ENCODE peak calls at places on chromosomes 5 and 9, in six cellular contexts. L, Y, W, I, A and K are unnamed samples.

GRCh38 chr5:117220730-117221129 is 646.1 kb upstream of the SEMA6A start:
- DNase-seq in L (no peak), Y (no peak), W (no peak), I (no peak), A (no peak), K (no peak)

GRCh38 chr5:143399616-143400540 is 3.6 kb downstream of the NR3C1 start:
- DNase-seq in L (no peak), Y (no peak), W (no peak), I (no peak), A (no peak), K (no peak)

GRCh38 chr9:27340876-27341540 is 44.1 kb upstream of the EQTN start:
- DNase-seq in L (no peak), Y (no peak), W (no peak), I (no peak), A (no peak), K (no peak)

GRCh38 chr5:167952278-167952990 is 339.0 kb upstream of the WWC1 start:
- DNase-seq in L (no peak), Y (no peak), W (no peak), I (no peak), A (no peak), K (no peak)

GRCh38 chr5:63760965-63761364 is 201.3 kb downstream of the HTR1A start:
- DNase-seq in L (no peak), Y (no peak), W (no peak), I (no peak), A (no peak), K (no peak)

GRCh38 chr5:166083183-166083959 is 2208.1 kb upstream of the WWC1 start:
- DNase-seq in L (no peak), Y (no peak), W (no peak), I (no peak), A (no peak), K (no peak)

GRCh38 chr9:131809941-131810344 is 70.1 kb upstream of the RAPGEF1 start:
- DNase-seq in L (no peak), Y (no peak), W (no peak), I (no peak), A (no peak), K (no peak)

GRCh38 chr5:4941957-4942830 is 197.9 kb upstream of the ADAMTS16 start:
- DNase-seq in L (peak; percentile 76), Y (no peak), W (peak; percentile 87), I (no peak), A (no peak), K (no peak)

GRCh38 chr9:33225319-33226152 is 14.4 kb upstream of the SPINK4 start:
- DNase-seq in L (peak; percentile 27), Y (peak; percentile 57), W (peak; percentile 38), I (no peak), A (peak; percentile 64), K (peak; percentile 18)

GRCh38 chr9:128787583-128788156 is 617 bp downstream of the TBC1D13 start:
- DNase-seq in L (peak; percentile 30), Y (no peak), W (no peak), I (no peak), A (no peak), K (peak; percentile 16)

GRCh38 chr9:4604678-4605095 is 57.4 kb upstream of the PLPP6 start:
- DNase-seq in L (peak; percentile 42), Y (peak; percentile 75), W (peak; percentile 68), I (peak; percentile 43), A (peak; percentile 50), K (peak; percentile 73)

GRCh38 chr9:127033784-127034183 is 88.7 kb downstream of the ANGPTL2 start:
- DNase-seq in L (no peak), Y (no peak), W (no peak), I (no peak), A (no peak), K (no peak)

GRCh38 chr5:51378778-51379652 is 4.2 kb upstream of the ISL1 start:
- DNase-seq in L (no peak), Y (no peak), W (peak; percentile 23), I (no peak), A (no peak), K (no peak)

GRCh38 chr9:72351538-72352453 is 13.2 kb downstream of the ZFAND5 start:
- DNase-seq in L (no peak), Y (no peak), W (no peak), I (no peak), A (no peak), K (no peak)

GRCh38 chr5:13250450-13251291 is 693.8 kb downstream of the DNAH5 start:
- DNase-seq in L (peak; percentile 12), Y (peak; percentile 13), W (peak; percentile 20), I (no peak), A (no peak), K (no peak)

GRCh38 chr9:35489313-35490154 is at the start of gene RUSC2:
- DNase-seq in L (peak; percentile 76), Y (peak; percentile 75), W (peak; percentile 88), I (peak; percentile 61), A (no peak), K (peak; percentile 56)

GRCh38 chr5:96633820-96634219 is 28.4 kb upstream of the CAST start:
- DNase-seq in L (no peak), Y (no peak), W (no peak), I (no peak), A (no peak), K (no peak)

GRCh38 chr5:177434437-177434836 is 8.0 kb downstream of the GRK6 start:
- DNase-seq in L (no peak), Y (no peak), W (no peak), I (no peak), A (no peak), K (no peak)

GRCh38 chr9:97470076-97470475 is 31.4 kb upstream of the TMOD1 start:
- DNase-seq in L (peak; percentile 15), Y (no peak), W (peak; percentile 37), I (no peak), A (no peak), K (no peak)

GRCh38 chr5:65141487-65141886 is 340.2 kb downstream of the ADAMTS6 start:
- DNase-seq in L (no peak), Y (no peak), W (no peak), I (no peak), A (no peak), K (no peak)

GRCh38 chr5:101679816-101680215 is 616.3 kb downstream of the SLCO4C1 start:
- DNase-seq in L (no peak), Y (no peak), W (no peak), I (no peak), A (no peak), K (no peak)

GRCh38 chr9:34338664-34339063 is 9.3 kb downstream of the NUDT2 start:
- DNase-seq in L (no peak), Y (no peak), W (no peak), I (no peak), A (no peak), K (no peak)

GRCh38 chr5:131186561-131187256 is 16.0 kb downstream of the LYRM7 start:
- DNase-seq in L (no peak), Y (no peak), W (no peak), I (no peak), A (no peak), K (no peak)

GRCh38 chr5:178580556-178580955 is 9.6 kb downstream of the COL23A1 start:
- DNase-seq in L (no peak), Y (no peak), W (no peak), I (no peak), A (no peak), K (no peak)

GRCh38 chr5:178581621-178582020 is 8.6 kb downstream of the COL23A1 start:
- DNase-seq in L (no peak), Y (no peak), W (no peak), I (no peak), A (no peak), K (no peak)

GRCh38 chr5:178576591-178577351 is 13.4 kb downstream of the COL23A1 start:
- DNase-seq in L (no peak), Y (no peak), W (no peak), I (no peak), A (no peak), K (no peak)

GRCh38 chr5:178577376-178577839 is 12.8 kb downstream of the COL23A1 start:
- DNase-seq in L (no peak), Y (no peak), W (no peak), I (no peak), A (no peak), K (no peak)

DNA sequence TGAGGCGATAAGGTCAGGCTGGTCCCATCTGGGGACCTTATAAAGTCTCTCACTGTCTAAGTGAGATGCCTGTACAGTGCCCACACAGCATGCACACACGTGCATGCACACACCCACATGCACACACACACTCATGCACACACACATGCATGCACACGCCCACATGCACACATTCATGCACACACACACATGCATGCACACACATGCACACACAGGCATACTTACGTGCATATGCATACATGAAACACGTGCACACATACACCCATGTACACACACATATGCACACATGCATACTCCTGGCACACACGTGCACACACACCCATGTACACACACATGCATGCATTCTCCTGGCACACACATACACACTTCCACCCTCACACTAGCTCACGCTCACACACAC is 12.2 kb downstream of the COL23A1 start:
- DNase-seq in L (no peak), Y (no peak), W (no peak), I (no peak), A (no peak), K (no peak)
- H3K27me3 ChIP-seq in L (peaks cover 46% of the 10 kb centered on the region), Y (peaks cover 1% of the 10 kb centered on the region), W (no peaks in the 10 kb centered on the region), I (peaks cover 17% of the 10 kb centered on the region), A (no peaks in the 10 kb centered on the region), K (no peaks in the 10 kb centered on the region)

GRCh38 chr5:1805326-1805725 is 4.1 kb downstream of the NDUFS6 start:
- DNase-seq in L (no peak), Y (no peak), W (no peak), I (no peak), A (no peak), K (no peak)
- TF ChIP-seq GABPA in L (no peak), Y (no peak), W (no peak), I (no peak), A (no peak), K (no peak)

GRCh38 chr5:84715686-84716085 is 331.0 kb upstream of the EDIL3 start:
- DNase-seq in L (no peak), Y (no peak), W (no peak), I (no peak), A (no peak), K (no peak)

GRCh38 chr5:84718377-84718776 is 333.7 kb upstream of the EDIL3 start:
- DNase-seq in L (no peak), Y (no peak), W (no peak), I (no peak), A (no peak), K (no peak)

GRCh38 chr5:84715087-84715486 is 330.4 kb upstream of the EDIL3 start:
- DNase-seq in L (no peak), Y (no peak), W (no peak), I (no peak), A (no peak), K (no peak)
- H3K27ac ChIP-seq in L (no peak overlapping the region), Y (no peak overlapping the region), W (no peak overlapping the region), I (no peak overlapping the region), A (no peak overlapping the region), K (no peak overlapping the region)

GRCh38 chr9:36902861-36903524 is 131.1 kb downstream of the PAX5 start:
- DNase-seq in L (no peak), Y (no peak), W (no peak), I (no peak), A (no peak), K (no peak)

GRCh38 chr9:36901528-36901927 is 132.5 kb downstream of the PAX5 start:
- DNase-seq in L (no peak), Y (no peak), W (no peak), I (no peak), A (no peak), K (no peak)

GRCh38 chr9:36905101-36906066 is 128.7 kb downstream of the PAX5 start:
- DNase-seq in L (no peak), Y (peak; percentile 12), W (no peak), I (no peak), A (no peak), K (no peak)

GRCh38 chr9:36902063-36902735 is 131.9 kb downstream of the PAX5 start:
- DNase-seq in L (no peak), Y (no peak), W (no peak), I (no peak), A (no peak), K (no peak)

GRCh38 chr9:36903541-36904435 is 130.3 kb downstream of the PAX5 start:
- DNase-seq in L (peak; percentile 27), Y (peak; percentile 12), W (peak; percentile 51), I (no peak), A (peak; percentile 48), K (no peak)
- H3K27me3 ChIP-seq in L (peaks cover 27% of the 10 kb centered on the region), Y (peaks cover 5% of the 10 kb centered on the region), W (peaks cover 18% of the 10 kb centered on the region), I (no peaks in the 10 kb centered on the region), A (no peaks in the 10 kb centered on the region), K (peaks cover under 1% of the 10 kb centered on the region)